ENCODE peak calls at places on chromosomes 1 and 21, in eight cellular contexts. B is right cardiac atrium, A is lung, O is heart right ventricle, W is SJCRH30, S is tibial nerve, K is OCI-LY7, R is tibial artery. T is an unnamed sample.

GRCh38 chr1:208997726-208998312 is 585.7 kb upstream of the CAMK1G start:
- DNase-seq in B (no peak), S (no peak), A (no peak), K (no peak), R (no peak), W (no peak), O (no peak), T (no peak)

GRCh38 chr21:31310750-31311149 is 33.3 kb downstream of the TIAM1 start:
- DNase-seq in B (no peak), A (no peak), O (no peak), W (no peak), S (no peak), R (no peak), K (no peak), T (no peak)

GRCh38 chr1:208556461-208556860 is 312.3 kb upstream of the PLXNA2 start:
- DNase-seq in S (no peak), W (no peak), K (no peak), A (no peak), R (no peak), O (no peak), B (no peak), T (no peak)

GRCh38 chr1:222813866-222814535 is 838 bp upstream of the DISP1 start:
- DNase-seq in S (peak; percentile 10), R (no peak), B (no peak), O (no peak), K (no peak), A (no peak), W (peak; percentile 49), T (no peak)

GRCh38 chr1:94614980-94615379 is 73.4 kb upstream of the F3 start:
- DNase-seq in K (no peak), A (no peak), S (no peak), B (no peak), W (no peak), O (no peak), R (no peak), T (no peak)

GRCh38 chr1:207822602-207823451 is 71.0 kb downstream of the CD46 start:
- DNase-seq in W (no peak), O (peak; percentile 66), R (peak; percentile 97), B (peak; percentile 88), K (peak; percentile 91), S (peak; percentile 97), A (peak; percentile 92), T (peak; percentile 39)

GRCh38 chr21:38989745-38990423 is 184.2 kb downstream of the ETS2 start:
- DNase-seq in A (no peak), O (no peak), S (no peak), B (peak; percentile 74), K (no peak), R (no peak), W (peak; percentile 44), T (no peak)

GRCh38 chr1:83857108-83857507 is 141.8 kb downstream of the TTLL7 start:
- DNase-seq in B (no peak), W (no peak), S (no peak), A (no peak), K (peak; percentile 34), R (no peak), O (no peak), T (no peak)

GRCh38 chr1:31227891-31228290 is 11.8 kb downstream of the NKAIN1 start:
- DNase-seq in W (peak; percentile 98), S (no peak), O (no peak), K (no peak), R (no peak), B (no peak), A (no peak), T (no peak)

GRCh38 chr1:74596770-74597169 is 76.8 kb downstream of the ERICH3 start:
- DNase-seq in O (no peak), A (no peak), W (no peak), S (no peak), R (no peak), B (no peak), K (no peak), T (no peak)

GRCh38 chr21:32256873-32257620 is 21.8 kb downstream of the MIS18A start:
- DNase-seq in B (peak; percentile 85), W (peak; percentile 82), O (peak; percentile 63), R (peak; percentile 92), A (peak; percentile 65), K (no peak), S (peak; percentile 78), T (no peak)

GRCh38 chr21:35583566-35584216 is 476.6 kb downstream of the SETD4 start:
- DNase-seq in S (no peak), K (no peak), W (no peak), R (no peak), O (no peak), B (no peak), A (no peak), T (no peak)

GRCh38 chr1:32681501-32681900 is 21.1 kb downstream of the SYNC start:
- DNase-seq in A (peak; percentile 42), W (no peak), S (peak; percentile 19), K (no peak), B (no peak), O (no peak), R (no peak), T (no peak)

GRCh38 chr1:183778006-183778405 is 26.9 kb upstream of the RGL1 start:
- DNase-seq in R (no peak), O (no peak), B (no peak), S (no peak), A (no peak), K (no peak), W (peak; percentile 8), T (no peak)

DNA sequence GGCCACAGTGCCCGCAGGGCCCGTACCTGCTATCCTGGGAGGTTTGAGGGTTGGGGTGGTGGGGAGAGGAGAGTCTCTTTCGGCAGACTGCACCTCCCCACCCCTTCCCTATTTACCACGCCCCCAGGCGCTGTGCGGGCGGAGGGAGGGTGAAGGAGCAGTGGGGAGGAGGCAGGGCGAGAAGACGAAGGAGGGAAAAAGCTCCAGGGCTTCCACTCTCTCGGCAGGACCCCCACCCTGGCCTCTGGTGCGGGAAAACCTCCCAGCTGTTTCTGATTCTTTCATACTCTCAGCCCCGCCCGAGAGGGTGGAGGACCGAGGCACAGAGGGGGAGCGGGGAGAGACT is 896 bp upstream of the WNT2B start:
- DNase-seq in A (no peak), K (peak; percentile 28), B (peak; percentile 62), W (peak; percentile 32), R (no peak), O (no peak), S (no peak), T (no peak)
- H3K4me3 ChIP-seq in A (no peak overlapping the region), K (peak overlapping the region; percentile 68), B (peak overlapping the region; percentile 51), W (peak overlapping the region; percentile 53), R (peak overlapping the region; percentile 64), O (peak overlapping the region; percentile 60), S (peak overlapping the region; percentile 70), T (peak overlapping the region; percentile 59)

GRCh38 chr1:201763439-201764140 is 65.4 kb upstream of the IPO9 start:
- DNase-seq in B (no peak), S (no peak), A (no peak), O (no peak), K (no peak), R (no peak), W (no peak), T (no peak)
- H3K4me1 ChIP-seq in B (peaks cover 2% of the 10 kb centered on the region), S (no peaks in the 10 kb centered on the region), A (peaks cover 49% of the 10 kb centered on the region), O (peaks cover 94% of the 10 kb centered on the region), K (peaks cover 9% of the 10 kb centered on the region), R (peaks cover 77% of the 10 kb centered on the region), W (peaks cover 37% of the 10 kb centered on the region), T (no peaks in the 10 kb centered on the region)

DNA sequence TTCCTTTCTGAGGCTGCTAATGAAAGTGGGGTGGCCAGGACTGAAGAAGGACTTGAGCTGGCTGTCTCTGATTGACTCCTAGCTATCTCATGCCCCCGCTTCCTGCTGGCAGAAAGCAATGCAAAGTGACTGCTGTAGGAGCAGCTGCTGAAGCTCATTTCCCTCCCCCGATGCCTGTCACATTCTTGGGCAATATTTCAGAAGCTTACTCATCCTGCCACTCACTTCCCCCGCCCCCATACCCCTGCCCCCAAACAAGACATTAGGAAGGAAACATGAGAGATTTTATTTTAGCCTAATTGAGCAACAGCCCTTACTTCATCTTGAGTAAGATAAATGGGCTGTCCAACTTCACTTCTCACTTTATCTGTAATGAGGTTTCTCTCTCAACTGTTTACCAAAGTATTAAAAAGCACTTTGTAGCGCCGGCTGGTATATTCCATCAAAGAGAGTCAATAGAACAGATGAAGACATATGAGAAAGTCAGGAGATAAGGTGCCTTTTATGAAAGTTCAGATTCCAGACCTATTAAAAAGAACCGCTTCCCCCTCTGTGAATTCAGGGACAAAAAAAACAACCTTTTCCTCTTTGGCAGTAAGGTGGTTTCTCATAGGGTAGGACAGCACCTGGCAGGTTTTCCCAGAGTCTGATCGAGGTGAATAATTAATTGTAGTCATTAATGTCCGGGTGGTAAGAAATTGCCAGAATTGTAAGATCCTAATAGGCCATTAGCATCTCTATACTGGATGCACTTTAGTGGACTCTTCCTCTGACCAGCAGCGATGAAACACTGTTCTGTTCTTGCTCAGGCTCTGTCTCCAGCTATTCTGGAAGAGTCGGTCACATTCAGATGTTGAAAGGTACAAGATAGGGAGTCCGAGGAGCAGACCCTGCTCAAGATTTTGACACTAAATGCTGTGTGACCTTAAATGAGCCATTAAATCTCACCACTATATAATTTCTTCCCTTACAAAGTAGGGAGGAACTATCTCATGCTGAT is 70.2 kb downstream of the SH3GLB1 start:
- DNase-seq in R (peak; percentile 77), K (peak; percentile 93), O (peak; percentile 29), A (peak; percentile 71), W (peak; percentile 90), B (peak; percentile 81), S (peak; percentile 44), T (no peak)
- H3K4me3 ChIP-seq in R (no peak overlapping the region), K (peak overlapping the region; percentile 56), O (peak overlapping the region; percentile 30), A (no peak overlapping the region), W (peak overlapping the region; percentile 37), B (no peak overlapping the region), S (no peak overlapping the region), T (no peak overlapping the region)

GRCh38 chr1:156896490-156897033 is 3.0 kb downstream of the PEAR1 start:
- DNase-seq in K (no peak), O (no peak), W (no peak), A (no peak), R (peak; percentile 78), B (peak; percentile 61), S (no peak), T (no peak)
- H3K4me1 ChIP-seq in K (no peaks in the 10 kb centered on the region), O (peaks cover 87% of the 10 kb centered on the region), W (peaks cover 9% of the 10 kb centered on the region), A (no peaks in the 10 kb centered on the region), R (peaks cover 89% of the 10 kb centered on the region), B (peaks cover 15% of the 10 kb centered on the region), S (no peaks in the 10 kb centered on the region), T (peaks cover 17% of the 10 kb centered on the region)

DNA sequence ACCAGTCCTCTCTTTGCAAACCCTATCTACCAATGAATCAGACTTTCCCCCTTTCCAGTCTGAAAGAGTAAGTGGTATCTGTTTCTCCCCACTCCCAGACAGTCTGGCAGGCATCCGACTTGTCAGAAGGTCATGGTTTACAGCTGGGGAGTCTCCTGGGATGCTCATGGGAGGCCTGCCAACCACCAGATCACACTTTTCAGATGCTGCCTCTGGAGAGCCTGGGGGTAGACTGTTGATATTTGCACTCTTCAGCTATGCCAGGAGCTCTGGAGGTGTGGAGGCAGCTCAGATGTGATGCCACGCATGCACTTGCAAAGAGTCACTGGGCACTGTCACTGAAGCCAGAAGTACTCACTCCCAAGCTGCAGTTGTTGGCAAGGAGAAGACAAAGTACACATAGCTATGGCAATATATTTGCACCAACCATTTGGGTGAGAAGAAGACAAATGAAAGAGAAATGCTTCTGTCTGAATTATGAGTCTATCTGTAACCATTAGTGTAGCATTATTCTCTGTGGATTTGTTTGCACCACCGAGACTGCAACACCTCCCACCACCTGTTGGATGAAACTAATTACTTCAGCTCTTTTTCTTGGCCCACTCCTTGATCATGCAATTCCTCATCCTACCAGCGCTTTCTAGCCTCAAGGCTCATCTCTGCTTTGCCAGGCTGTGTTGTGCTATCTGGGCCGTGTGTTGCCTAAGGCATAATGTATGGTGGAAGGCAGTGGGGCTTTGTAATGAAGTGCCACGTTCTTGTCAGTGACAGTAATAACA is 133.0 kb upstream of the SPAG17 start:
- DNase-seq in B (peak; percentile 49), S (no peak), R (no peak), W (peak; percentile 96), O (peak; percentile 11), A (no peak), K (no peak), T (no peak)
- H3K4me3 ChIP-seq in B (no peak overlapping the region), S (no peak overlapping the region), R (no peak overlapping the region), W (peak overlapping the region; percentile 17), O (no peak overlapping the region), A (no peak overlapping the region), K (no peak overlapping the region), T (no peak overlapping the region)

GRCh38 chr1:226281058-226281457 is 27.9 kb downstream of the LIN9 start:
- DNase-seq in A (no peak), K (no peak), R (no peak), B (no peak), O (no peak), W (no peak), S (no peak), T (no peak)
- H3K4me1 ChIP-seq in A (peaks cover 2% of the 10 kb centered on the region), K (no peaks in the 10 kb centered on the region), R (no peaks in the 10 kb centered on the region), B (no peaks in the 10 kb centered on the region), O (no peaks in the 10 kb centered on the region), W (no peaks in the 10 kb centered on the region), S (no peaks in the 10 kb centered on the region), T (no peaks in the 10 kb centered on the region)